ENCODE peak calls at places on chromosomes 11 and 22, in seven cellular contexts. Q, E, T, L, J, H and Y are unnamed samples.

GRCh38 chr11:70495351-70496310 is 97.3 kb downstream of the CTTN start:
- DNase-seq in Q (no peak), E (no peak), T (no peak), L (no peak), J (no peak), H (no peak), Y (no peak)

GRCh38 chr11:117924631-117925170 is 4.5 kb downstream of the TMPRSS13 start:
- DNase-seq in Q (no peak), E (no peak), T (no peak), L (no peak), J (no peak), H (no peak), Y (no peak)

GRCh38 chr11:104096900-104097299 is 60.5 kb downstream of the DDI1 start:
- DNase-seq in Q (no peak), E (no peak), T (no peak), L (no peak), J (no peak), H (no peak), Y (no peak)

GRCh38 chr22:24441406-24442351 is 14.3 kb downstream of the ADORA2A start:
- DNase-seq in Q (no peak), E (no peak), T (peak; percentile 6), L (no peak), J (no peak), H (no peak), Y (no peak)

GRCh38 chr11:132332521-132332920 is 962.1 kb downstream of the NTM start:
- DNase-seq in Q (no peak), E (no peak), T (no peak), L (no peak), J (no peak), H (no peak), Y (no peak)

GRCh38 chr22:23675502-23676415 is 15.1 kb upstream of the RGL4 start:
- DNase-seq in Q (no peak), E (peak; percentile 12), T (peak; percentile 36), L (no peak), J (no peak), H (peak; percentile 54), Y (no peak)

GRCh38 chr11:35324183-35324582 is 95.2 kb downstream of the SLC1A2 start:
- DNase-seq in Q (no peak), E (no peak), T (no peak), L (no peak), J (no peak), H (no peak), Y (no peak)

GRCh38 chr11:120336641-120337132 is 474 bp downstream of the ARHGEF12 start:
- DNase-seq in Q (no peak), E (no peak), T (peak; percentile 58), L (no peak), J (no peak), H (peak; percentile 41), Y (peak; percentile 9)

GRCh38 chr11:73321342-73322110 is 13.4 kb downstream of the ARHGEF17 start:
- DNase-seq in Q (no peak), E (no peak), T (no peak), L (no peak), J (no peak), H (no peak), Y (no peak)

GRCh38 chr22:46070722-46071450 is 79.4 kb upstream of the PPARA start:
- DNase-seq in Q (peak; percentile 61), E (peak; percentile 67), T (no peak), L (peak; percentile 84), J (peak; percentile 36), H (peak; percentile 67), Y (peak; percentile 50)

GRCh38 chr22:21728270-21728669 is 7.3 kb downstream of the YPEL1 start:
- DNase-seq in Q (no peak), E (no peak), T (no peak), L (no peak), J (no peak), H (no peak), Y (no peak)

GRCh38 chr22:17845790-17846189 is 71.5 kb upstream of the BID start:
- DNase-seq in Q (no peak), E (no peak), T (no peak), L (no peak), J (no peak), H (no peak), Y (no peak)

GRCh38 chr11:10351768-10352641 is 47.1 kb downstream of the ADM start:
- DNase-seq in Q (no peak), E (no peak), T (peak; percentile 72), L (peak; percentile 83), J (no peak), H (no peak), Y (no peak)

GRCh38 chr11:4960877-4961276 is 5.4 kb upstream of the OR51A2 start:
- DNase-seq in Q (no peak), E (no peak), T (no peak), L (peak; percentile 6), J (no peak), H (no peak), Y (no peak)

GRCh38 chr11:111454561-111455192 is 57.5 kb downstream of the BTG4 start:
- DNase-seq in Q (peak; percentile 23), E (peak; percentile 51), T (peak; percentile 85), L (peak; percentile 30), J (peak; percentile 52), H (peak; percentile 57), Y (no peak)

GRCh38 chr22:37098976-37099577 is 10.4 kb downstream of the TMPRSS6 start:
- DNase-seq in Q (no peak), E (no peak), T (no peak), L (no peak), J (no peak), H (no peak), Y (no peak)

GRCh38 chr11:68338041-68338800 is 25.8 kb downstream of the LRP5 start:
- DNase-seq in Q (no peak), E (no peak), T (peak; percentile 49), L (no peak), J (no peak), H (no peak), Y (no peak)

GRCh38 chr11:47055534-47055933 is 119.0 kb downstream of the CSTPP1 start:
- DNase-seq in Q (no peak), E (no peak), T (no peak), L (no peak), J (no peak), H (no peak), Y (no peak)

GRCh38 chr11:16883179-16883578 is 131.0 kb downstream of the PLEKHA7 start:
- DNase-seq in Q (peak; percentile 47), E (no peak), T (no peak), L (no peak), J (no peak), H (peak; percentile 33), Y (no peak)

GRCh38 chr11:61698173-61698965 is 18.2 kb downstream of the DAGLA start:
- DNase-seq in Q (peak; percentile 84), E (no peak), T (no peak), L (no peak), J (no peak), H (no peak), Y (no peak)

GRCh38 chr11:121497176-121497995 is 44.6 kb upstream of the SORL1-AS1 start:
- DNase-seq in Q (no peak), E (no peak), T (no peak), L (no peak), J (no peak), H (no peak), Y (no peak)

GRCh38 chr11:116353517-116353916 is 419.3 kb downstream of the BUD13 start:
- DNase-seq in Q (no peak), E (no peak), T (no peak), L (no peak), J (no peak), H (no peak), Y (no peak)

GRCh38 chr11:112881461-112881860 is 79.8 kb upstream of the NCAM1 start:
- DNase-seq in Q (no peak), E (no peak), T (no peak), L (peak; percentile 77), J (no peak), H (peak; percentile 49), Y (no peak)

GRCh38 chr11:115502636-115503082 is 1.6 kb downstream of the CADM1 start:
- DNase-seq in Q (no peak), E (no peak), T (no peak), L (no peak), J (no peak), H (no peak), Y (no peak)

GRCh38 chr22:37023743-37024338 is 4.3 kb downstream of the MPST start:
- DNase-seq in Q (no peak), E (no peak), T (no peak), L (no peak), J (no peak), H (no peak), Y (no peak)

GRCh38 chr11:104761511-104761910 is 136.7 kb downstream of the CASP12 start:
- DNase-seq in Q (no peak), E (no peak), T (no peak), L (no peak), J (no peak), H (no peak), Y (no peak)

GRCh38 chr11:9643751-9644150 is 20.1 kb upstream of the SWAP70 start:
- DNase-seq in Q (no peak), E (no peak), T (no peak), L (no peak), J (no peak), H (no peak), Y (no peak)